ENCODE peak calls at places on chromosomes 12 and 14, in nine cellular contexts. O is PC-3, U is tibial artery, X is body of pancreas, M is suprapubic skin, A is ascending aorta, C is breast epithelium, L is astrocyte, W is gastrocnemius medialis. S is an unnamed sample. For H3K4me1, the result is how much of the 10 kb centered on the place peaks cover.

GRCh38 chr12:622420-622819 is 40.8 kb downstream of the NINJ2 start:
- DNase-seq in O (no peak), U (no peak), X (no peak), M (no peak), A (no peak), C (no peak), L (no peak), W (no peak), S (no peak)

GRCh38 chr12:4251967-4252366 is 21.6 kb upstream of the CCND2 start:
- DNase-seq in O (no peak), U (no peak), X (no peak), M (no peak), A (no peak), C (no peak), L (no peak), W (no peak), S (peak)

GRCh38 chr12:110641512-110641911 is 27.6 kb downstream of the TCTN1 start:
- DNase-seq in O (no peak), U (no peak), X (no peak), M (no peak), A (no peak), C (no peak), L (peak), W (peak), S (no peak)

GRCh38 chr12:85301054-85301453 is 21.0 kb downstream of the ALX1 start:
- DNase-seq in O (no peak), U (no peak), X (no peak), M (no peak), A (no peak), C (no peak), L (no peak), W (no peak), S (no peak)

GRCh38 chr14:105131241-105131640 is 37.3 kb downstream of the JAG2 start:
- DNase-seq in O (no peak), U (no peak), X (no peak), M (no peak), A (no peak), C (no peak), L (no peak), W (no peak), S (no peak)

GRCh38 chr14:54435500-54435981 is 5.6 kb downstream of the CNIH1 start:
- DNase-seq in O (peak), U (no peak), X (no peak), M (no peak), A (no peak), C (no peak), L (peak), W (no peak), S (no peak)

GRCh38 chr12:32507559-32508276 is 108.4 kb downstream of the FGD4 start:
- DNase-seq in O (no peak), U (no peak), X (no peak), M (no peak), A (no peak), C (no peak), L (no peak), W (no peak), S (no peak)

GRCh38 chr12:43551271-43551970 is 582 bp downstream of the ADAMTS20 start:
- DNase-seq in O (no peak), U (no peak), X (no peak), M (peak), A (no peak), C (no peak), L (no peak), W (no peak), S (no peak)

GRCh38 chr14:47678157-47678556 is 2.8 kb upstream of the MDGA2 start:
- DNase-seq in O (peak), U (no peak), X (no peak), M (no peak), A (no peak), C (no peak), L (no peak), W (no peak), S (no peak)

GRCh38 chr12:98126637-98127335 is 388.6 kb upstream of the TMPO start:
- DNase-seq in O (no peak), U (no peak), X (no peak), M (no peak), A (no peak), C (no peak), L (no peak), W (no peak), S (peak)

GRCh38 chr12:43750814-43751213 is 7.8 kb downstream of the PUS7L start:
- DNase-seq in O (no peak), U (no peak), X (no peak), M (no peak), A (no peak), C (no peak), L (no peak), W (no peak), S (no peak)

GRCh38 chr14:76719664-76720063 is 41.6 kb upstream of the VASH1 start:
- DNase-seq in O (no peak), U (no peak), X (no peak), M (no peak), A (no peak), C (no peak), L (no peak), W (peak), S (no peak)

GRCh38 chr12:101485015-101485414 is 9.9 kb downstream of the SPIC start:
- DNase-seq in O (no peak), U (no peak), X (no peak), M (no peak), A (no peak), C (no peak), L (no peak), W (no peak), S (no peak)

GRCh38 chr14:96205994-96206392 is 1.4 kb downstream of the BDKRB2 start:
- DNase-seq in O (no peak), U (no peak), X (no peak), M (no peak), A (no peak), C (no peak), L (no peak), W (no peak), S (no peak)

GRCh38 chr12:100867639-100868393 is 73.2 kb downstream of the ANO4 start:
- DNase-seq in O (no peak), U (no peak), X (no peak), M (no peak), A (no peak), C (no peak), L (no peak), W (no peak), S (no peak)

GRCh38 chr12:10285919-10286318 is 21.8 kb upstream of the KLRD1 start:
- DNase-seq in O (no peak), U (no peak), X (no peak), M (no peak), A (no peak), C (no peak), L (no peak), W (no peak), S (no peak)

GRCh38 chr12:132075026-132075713 is 68.9 kb downstream of the DDX51 start:
- DNase-seq in O (peak), U (no peak), X (no peak), M (no peak), A (no peak), C (no peak), L (no peak), W (no peak), S (no peak)

GRCh38 chr14:28468191-28469151 is 298.1 kb upstream of the FOXG1 start:
- DNase-seq in O (no peak), U (no peak), X (no peak), M (no peak), A (no peak), C (no peak), L (peak), W (no peak), S (no peak)

GRCh38 chr14:36617824-36618223 is 35.4 kb upstream of the NKX2-8 start:
- DNase-seq in O (no peak), U (no peak), X (no peak), M (no peak), A (no peak), C (no peak), L (no peak), W (no peak), S (no peak)

GRCh38 chr12:56193025-56193578 is 3.8 kb upstream of the SMARCC2 start:
- DNase-seq in O (peak), U (peak), X (peak), M (no peak), A (peak), C (no peak), L (peak), W (peak), S (no peak)

GRCh38 chr12:64457036-64457435 is 5.1 kb downstream of the TBK1 start:
- DNase-seq in O (no peak), U (no peak), X (no peak), M (no peak), A (no peak), C (no peak), L (no peak), W (no peak), S (no peak)

GRCh38 chr12:31773867-31774266 is 45.0 kb upstream of the AMN1 start:
- DNase-seq in O (no peak), U (no peak), X (no peak), M (no peak), A (no peak), C (no peak), L (peak), W (no peak), S (no peak)

GRCh38 chr14:29273513-29273912 is 506.9 kb downstream of the FOXG1 start:
- DNase-seq in O (no peak), U (no peak), X (no peak), M (no peak), A (no peak), C (no peak), L (no peak), W (no peak), S (no peak)

GRCh38 chr14:64689292-64689691 is 14.9 kb upstream of the PLEKHG3 start:
- DNase-seq in O (no peak), U (no peak), X (no peak), M (no peak), A (no peak), C (no peak), L (no peak), W (no peak), S (no peak)

GRCh38 chr12:62658910-62659309 is 192.3 kb downstream of the MON2 start:
- DNase-seq in O (no peak), U (no peak), X (no peak), M (no peak), A (no peak), C (no peak), L (no peak), W (no peak), S (no peak)

GRCh38 chr12:14373202-14373601 is 7.7 kb downstream of the ATF7IP start:
- DNase-seq in O (peak), U (no peak), X (no peak), M (no peak), A (no peak), C (no peak), L (peak), W (no peak), S (no peak)

GRCh38 chr12:2836004-2836403 is 1.2 kb upstream of the NRIP2 start:
- DNase-seq in O (no peak), U (no peak), X (no peak), M (no peak), A (no peak), C (no peak), L (no peak), W (no peak), S (no peak)

GRCh38 chr12:2833327-2833726 is 1.5 kb downstream of the NRIP2 start:
- DNase-seq in O (no peak), U (no peak), X (no peak), M (no peak), A (no peak), C (no peak), L (no peak), W (no peak), S (no peak)

GRCh38 chr12:2836576-2836975 is 1.7 kb upstream of the NRIP2 start:
- DNase-seq in O (no peak), U (no peak), X (no peak), M (no peak), A (no peak), C (no peak), L (no peak), W (no peak), S (no peak)

GRCh38 chr12:2833810-2834209 is 1.0 kb downstream of the NRIP2 start:
- DNase-seq in O (no peak), U (no peak), X (no peak), M (no peak), A (no peak), C (no peak), L (no peak), W (no peak), S (no peak)

GRCh38 chr12:2834581-2835491 is at the start of gene NRIP2:
- DNase-seq in O (no peak), U (no peak), X (no peak), M (no peak), A (no peak), C (no peak), L (peak), W (no peak), S (no peak)
- TF ChIP-seq CTCF in O (no peak), U (peak), X (no peak), M (no peak), A (no peak), C (no peak), L (no peak), W (no peak), S (no peak)

DNA sequence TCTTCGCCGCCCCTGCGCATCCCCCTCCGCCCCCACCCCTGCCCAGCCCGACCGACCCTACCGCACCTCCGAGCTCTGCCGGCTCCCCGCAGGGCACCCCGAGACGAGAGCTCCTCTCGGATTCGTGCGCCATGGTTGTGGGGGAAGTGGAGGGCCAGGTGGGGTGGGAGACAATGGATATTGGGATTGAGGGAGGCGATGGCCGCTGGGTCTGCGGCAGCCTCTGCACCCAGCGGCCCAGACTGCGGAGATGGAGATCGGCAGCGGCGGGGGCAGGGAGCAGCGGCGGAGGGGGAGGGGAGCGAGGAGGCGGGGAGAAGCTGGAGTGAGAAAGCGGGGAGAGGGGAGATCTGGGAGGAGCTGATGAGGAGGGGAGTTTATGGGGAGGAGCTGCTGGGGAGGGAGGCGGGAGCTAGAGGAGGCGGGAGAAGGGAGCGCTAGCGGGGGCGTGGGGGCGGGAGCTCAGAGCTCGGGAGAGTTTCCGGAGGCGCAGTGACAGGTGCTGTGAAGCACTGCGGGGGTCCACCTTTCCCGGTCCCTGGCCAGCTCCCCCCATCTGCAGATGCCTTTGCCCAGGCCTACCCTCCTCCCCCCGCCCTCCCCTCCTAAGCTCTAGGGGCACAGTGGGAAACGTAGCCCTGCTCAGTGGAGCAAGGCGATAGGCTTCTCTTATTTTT is at the start of gene SALL2:
- DNase-seq in O (peak), U (peak), X (peak), M (no peak), A (peak), C (peak), L (peak), W (peak), S (peak)
- H3K4me3 ChIP-seq in O (peak), U (peak), X (peak), M (peak), A (peak), C (peak), L (peak), W (peak), S (peak)

GRCh38 chr14:52059614-52060013 is 9.2 kb downstream of the NID2 start:
- DNase-seq in O (no peak), U (no peak), X (no peak), M (no peak), A (no peak), C (no peak), L (peak), W (no peak), S (no peak)

GRCh38 chr14:52060080-52060479 is 8.8 kb downstream of the NID2 start:
- DNase-seq in O (no peak), U (no peak), X (no peak), M (no peak), A (no peak), C (no peak), L (no peak), W (no peak), S (peak)

GRCh38 chr14:52061890-52062289 is 7.0 kb downstream of the NID2 start:
- DNase-seq in O (no peak), U (no peak), X (no peak), M (no peak), A (no peak), C (no peak), L (no peak), W (no peak), S (no peak)

GRCh38 chr14:52063107-52063506 is 5.8 kb downstream of the NID2 start:
- DNase-seq in O (no peak), U (no peak), X (no peak), M (no peak), A (no peak), C (no peak), L (peak), W (no peak), S (peak)

GRCh38 chr14:52061380-52061779 is 7.5 kb downstream of the NID2 start:
- DNase-seq in O (no peak), U (no peak), X (no peak), M (no peak), A (no peak), C (no peak), L (no peak), W (no peak), S (peak)
- H3K4me1 ChIP-seq in O (under half), U (under half), X (under half), M (under half), A (under half), C (under half), L (under half), W (under half), S (half or more)

GRCh38 chr14:75303415-75303814 is 24.8 kb downstream of the FOS start:
- DNase-seq in O (peak), U (peak), X (peak), M (peak), A (peak), C (no peak), L (peak), W (peak), S (no peak)

GRCh38 chr14:75307700-75308379 is 29.2 kb downstream of the FOS start:
- DNase-seq in O (peak), U (peak), X (peak), M (peak), A (peak), C (peak), L (peak), W (peak), S (no peak)

GRCh38 chr14:75301666-75302325 is 23.2 kb downstream of the FOS start:
- DNase-seq in O (no peak), U (peak), X (no peak), M (peak), A (peak), C (no peak), L (no peak), W (peak), S (no peak)

GRCh38 chr14:75310295-75311059 is 31.8 kb downstream of the FOS start:
- DNase-seq in O (peak), U (peak), X (peak), M (peak), A (peak), C (peak), L (peak), W (peak), S (no peak)

DNA sequence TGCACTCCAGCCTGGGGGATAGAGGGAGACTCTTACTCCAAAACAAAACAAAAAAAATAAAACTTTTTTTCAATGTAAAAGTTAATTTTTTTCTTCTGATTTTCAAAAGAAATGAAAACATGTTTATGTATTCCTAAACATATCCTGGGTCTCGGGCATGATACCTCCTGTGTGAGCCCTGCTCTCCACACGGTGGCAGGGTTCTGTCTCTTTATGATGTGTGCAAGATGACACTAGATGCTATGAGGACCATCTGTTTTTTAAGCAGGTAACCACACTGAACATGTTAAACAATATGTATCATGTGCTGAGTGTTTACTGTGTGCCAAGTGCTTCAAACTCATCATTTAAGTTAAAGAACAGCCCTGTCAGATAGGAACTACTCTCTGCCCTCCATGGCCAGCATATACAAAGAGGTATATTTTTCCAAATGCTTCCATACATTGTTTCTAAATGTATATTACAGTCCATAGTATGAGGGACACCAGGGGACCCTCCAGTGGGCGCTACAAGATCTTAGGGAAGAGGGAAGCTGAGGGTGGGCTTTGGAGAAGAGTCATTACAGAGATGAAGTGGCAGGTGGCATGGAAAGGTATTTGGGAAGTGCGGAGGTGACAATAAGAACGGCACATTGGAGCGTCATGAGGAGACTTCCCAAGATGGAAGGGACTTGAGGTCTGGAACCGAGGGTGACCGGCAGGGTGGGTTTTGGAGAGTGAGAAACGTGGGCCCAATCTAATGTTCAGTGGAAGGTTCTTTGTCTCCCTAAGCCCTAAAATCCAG is 28.5 kb downstream of the FOS start:
- DNase-seq in O (peak), U (no peak), X (no peak), M (no peak), A (peak), C (no peak), L (no peak), W (peak), S (no peak)
- TF ChIP-seq CTCF in O (peak), U (no peak), X (no peak), M (peak), A (no peak), C (no peak), L (peak), W (peak), S (no peak)

GRCh38 chr14:70981005-70981952 is 74.0 kb downstream of the PCNX1 start:
- DNase-seq in O (peak), U (no peak), X (no peak), M (no peak), A (no peak), C (no peak), L (no peak), W (no peak), S (no peak)

GRCh38 chr14:70976591-70976990 is 69.3 kb downstream of the PCNX1 start:
- DNase-seq in O (no peak), U (no peak), X (no peak), M (no peak), A (no peak), C (no peak), L (no peak), W (no peak), S (no peak)

GRCh38 chr14:70987042-70987441 is 79.8 kb downstream of the PCNX1 start:
- DNase-seq in O (no peak), U (no peak), X (no peak), M (no peak), A (no peak), C (no peak), L (peak), W (no peak), S (no peak)

DNA sequence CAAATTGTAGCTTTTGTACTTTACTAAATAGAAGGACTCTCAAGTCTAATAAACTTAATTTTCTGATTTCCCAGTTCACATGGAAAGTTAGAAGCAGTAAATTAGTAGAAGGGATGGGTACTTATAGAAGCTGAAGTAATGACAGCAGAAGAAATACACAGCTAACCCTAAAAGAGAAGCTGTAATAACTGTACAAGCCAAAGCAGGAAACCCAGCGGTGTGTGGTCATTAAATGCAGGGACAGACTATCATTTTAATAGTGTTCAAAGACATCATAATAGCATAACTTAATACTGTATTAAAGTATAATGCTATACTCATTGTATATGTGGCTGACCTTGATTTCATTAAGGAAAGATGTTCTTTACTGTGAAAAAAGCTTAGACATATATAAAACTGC is 74.9 kb downstream of the PCNX1 start:
- DNase-seq in O (no peak), U (no peak), X (no peak), M (no peak), A (no peak), C (no peak), L (no peak), W (no peak), S (no peak)
- H3K4me3 ChIP-seq in O (no peak), U (no peak), X (no peak), M (no peak), A (no peak), C (no peak), L (no peak), W (no peak), S (no peak)

GRCh38 chr14:46432516-46432915 is 219.1 kb downstream of the RPL10L start:
- DNase-seq in O (no peak), U (no peak), X (no peak), M (no peak), A (no peak), C (no peak), L (no peak), W (no peak), S (no peak)
- H3K4me1 ChIP-seq in O (under half), U (under half), X (under half), M (under half), A (under half), C (under half), L (under half), W (under half), S (under half)

S was measured in esophagus muscularis mucosa.